ENCODE peak calls at places on chromosomes 13 and 19, in ten cellular contexts. One of them, this sample, is unnamed.

GRCh38 chr13:109816112-109816978 is 30.0 kb upstream of the IRS2 start:
- DNase-seq in foreskin fibroblast: no peak
- DNase-seq in Peyer's patch: no peak
- DNase-seq in epithelial cell of proximal tubule: peak; percentile 74
- DNase-seq in A549: no peak
- DNase-seq in cardiac fibroblast: no peak
- DNase-seq in fibroblast of lung: peak; percentile 59
- DNase-seq in thoracic aorta: no peak
- DNase-seq in transverse colon: no peak
- DNase-seq in fibroblast of mammary gland: peak; percentile 22
- DNase-seq in this sample: peak; percentile 41

GRCh38 chr19:44356383-44357111 is at the start of gene ZNF112:
- DNase-seq in epithelial cell of proximal tubule: peak; percentile 63
- DNase-seq in foreskin fibroblast: peak; percentile 86
- DNase-seq in cardiac fibroblast: peak; percentile 96
- DNase-seq in fibroblast of lung: peak; percentile 93
- DNase-seq in thoracic aorta: peak; percentile 56
- DNase-seq in A549: peak; percentile 62
- DNase-seq in transverse colon: peak; percentile 90
- DNase-seq in Peyer's patch: peak; percentile 87
- DNase-seq in fibroblast of mammary gland: peak; percentile 91
- DNase-seq in this sample: peak; percentile 72

GRCh38 chr13:50400930-50401553 is 385.8 kb downstream of the KCNRG start:
- DNase-seq in foreskin fibroblast: peak; percentile 89
- DNase-seq in A549: no peak
- DNase-seq in fibroblast of lung: peak; percentile 97
- DNase-seq in thoracic aorta: no peak
- DNase-seq in epithelial cell of proximal tubule: peak; percentile 69
- DNase-seq in cardiac fibroblast: peak; percentile 74
- DNase-seq in Peyer's patch: no peak
- DNase-seq in fibroblast of mammary gland: peak; percentile 94
- DNase-seq in transverse colon: no peak
- DNase-seq in this sample: no peak

GRCh38 chr13:30033681-30034447 is 183.4 kb upstream of the UBL3 start:
- DNase-seq in transverse colon: no peak
- DNase-seq in thoracic aorta: no peak
- DNase-seq in Peyer's patch: no peak
- DNase-seq in fibroblast of lung: peak; percentile 98
- DNase-seq in fibroblast of mammary gland: peak; percentile 96
- DNase-seq in epithelial cell of proximal tubule: no peak
- DNase-seq in foreskin fibroblast: peak; percentile 85
- DNase-seq in cardiac fibroblast: peak; percentile 93
- DNase-seq in A549: no peak
- DNase-seq in this sample: no peak

GRCh38 chr13:37526710-37527446 is 71.7 kb downstream of the POSTN start:
- DNase-seq in epithelial cell of proximal tubule: no peak
- DNase-seq in fibroblast of mammary gland: peak; percentile 94
- DNase-seq in cardiac fibroblast: peak; percentile 92
- DNase-seq in transverse colon: no peak
- DNase-seq in foreskin fibroblast: peak; percentile 37
- DNase-seq in thoracic aorta: no peak
- DNase-seq in fibroblast of lung: peak; percentile 81
- DNase-seq in A549: no peak
- DNase-seq in Peyer's patch: no peak
- DNase-seq in this sample: no peak

GRCh38 chr13:114128624-114129522 is 3.5 kb downstream of the RASA3 start:
- DNase-seq in fibroblast of lung: peak; percentile 97
- DNase-seq in thoracic aorta: peak; percentile 47
- DNase-seq in fibroblast of mammary gland: peak; percentile 94
- DNase-seq in transverse colon: peak; percentile 79
- DNase-seq in A549: no peak
- DNase-seq in foreskin fibroblast: peak; percentile 92
- DNase-seq in cardiac fibroblast: peak; percentile 96
- DNase-seq in epithelial cell of proximal tubule: peak; percentile 57
- DNase-seq in Peyer's patch: no peak
- DNase-seq in this sample: no peak

GRCh38 chr19:11279505-11280236 is 16.3 kb upstream of the TSPAN16 start:
- DNase-seq in foreskin fibroblast: no peak
- DNase-seq in transverse colon: no peak
- DNase-seq in fibroblast of lung: peak; percentile 36
- DNase-seq in thoracic aorta: no peak
- DNase-seq in A549: no peak
- DNase-seq in epithelial cell of proximal tubule: no peak
- DNase-seq in Peyer's patch: no peak
- DNase-seq in cardiac fibroblast: peak; percentile 77
- DNase-seq in fibroblast of mammary gland: no peak
- DNase-seq in this sample: no peak

GRCh38 chr13:99063952-99064351 is 86.1 kb upstream of the DOCK9 start:
- DNase-seq in Peyer's patch: no peak
- DNase-seq in transverse colon: no peak
- DNase-seq in thoracic aorta: no peak
- DNase-seq in cardiac fibroblast: peak; percentile 58
- DNase-seq in fibroblast of mammary gland: peak; percentile 53
- DNase-seq in A549: no peak
- DNase-seq in fibroblast of lung: no peak
- DNase-seq in epithelial cell of proximal tubule: no peak
- DNase-seq in foreskin fibroblast: no peak
- DNase-seq in this sample: no peak

GRCh38 chr13:44921931-44922758 is 67.1 kb downstream of the NUFIP1 start:
- DNase-seq in cardiac fibroblast: peak; percentile 98
- DNase-seq in thoracic aorta: peak; percentile 62
- DNase-seq in transverse colon: peak; percentile 31
- DNase-seq in fibroblast of lung: peak; percentile 99
- DNase-seq in A549: peak; percentile 59
- DNase-seq in fibroblast of mammary gland: peak; percentile 99
- DNase-seq in foreskin fibroblast: peak; percentile 97
- DNase-seq in epithelial cell of proximal tubule: peak; percentile 94
- DNase-seq in Peyer's patch: no peak
- DNase-seq in this sample: peak; percentile 88

GRCh38 chr19:35331551-35332214 is 2.7 kb downstream of the CD22 start:
- DNase-seq in A549: no peak
- DNase-seq in transverse colon: no peak
- DNase-seq in cardiac fibroblast: no peak
- DNase-seq in epithelial cell of proximal tubule: no peak
- DNase-seq in fibroblast of lung: no peak
- DNase-seq in thoracic aorta: no peak
- DNase-seq in Peyer's patch: no peak
- DNase-seq in fibroblast of mammary gland: no peak
- DNase-seq in foreskin fibroblast: no peak
- DNase-seq in this sample: no peak

GRCh38 chr13:93244918-93245280 is 18.3 kb downstream of the GPC6 start:
- DNase-seq in cardiac fibroblast: peak; percentile 58
- DNase-seq in foreskin fibroblast: peak; percentile 25
- DNase-seq in transverse colon: no peak
- DNase-seq in Peyer's patch: no peak
- DNase-seq in thoracic aorta: no peak
- DNase-seq in epithelial cell of proximal tubule: peak; percentile 86
- DNase-seq in fibroblast of lung: peak; percentile 86
- DNase-seq in fibroblast of mammary gland: peak; percentile 74
- DNase-seq in A549: no peak
- DNase-seq in this sample: no peak

GRCh38 chr13:39961036-39961435 is 305.6 kb downstream of the COG6 start:
- DNase-seq in epithelial cell of proximal tubule: no peak
- DNase-seq in transverse colon: no peak
- DNase-seq in fibroblast of lung: no peak
- DNase-seq in cardiac fibroblast: no peak
- DNase-seq in thoracic aorta: no peak
- DNase-seq in A549: no peak
- DNase-seq in Peyer's patch: no peak
- DNase-seq in foreskin fibroblast: no peak
- DNase-seq in fibroblast of mammary gland: no peak
- DNase-seq in this sample: no peak

GRCh38 chr13:110916671-110917142 is 1.8 kb upstream of the ANKRD10 start:
- DNase-seq in epithelial cell of proximal tubule: no peak
- DNase-seq in A549: no peak
- DNase-seq in transverse colon: no peak
- DNase-seq in fibroblast of mammary gland: peak; percentile 25
- DNase-seq in thoracic aorta: no peak
- DNase-seq in fibroblast of lung: peak; percentile 92
- DNase-seq in cardiac fibroblast: peak; percentile 62
- DNase-seq in foreskin fibroblast: peak; percentile 36
- DNase-seq in Peyer's patch: no peak
- DNase-seq in this sample: no peak

GRCh38 chr13:31049083-31049482 is 112.6 kb downstream of the HSPH1 start:
- DNase-seq in Peyer's patch: no peak
- DNase-seq in transverse colon: no peak
- DNase-seq in cardiac fibroblast: no peak
- DNase-seq in A549: no peak
- DNase-seq in fibroblast of mammary gland: no peak
- DNase-seq in foreskin fibroblast: no peak
- DNase-seq in fibroblast of lung: no peak
- DNase-seq in epithelial cell of proximal tubule: no peak
- DNase-seq in thoracic aorta: no peak
- DNase-seq in this sample: no peak

GRCh38 chr13:31048521-31048920 is 113.2 kb downstream of the HSPH1 start:
- DNase-seq in fibroblast of mammary gland: no peak
- DNase-seq in foreskin fibroblast: no peak
- DNase-seq in A549: no peak
- DNase-seq in Peyer's patch: no peak
- DNase-seq in cardiac fibroblast: peak; percentile 18
- DNase-seq in fibroblast of lung: peak; percentile 48
- DNase-seq in transverse colon: no peak
- DNase-seq in thoracic aorta: no peak
- DNase-seq in epithelial cell of proximal tubule: no peak
- DNase-seq in this sample: peak; percentile 56

GRCh38 chr13:31045621-31046081 is 113.2 kb downstream of the TEX26 start:
- DNase-seq in fibroblast of lung: peak; percentile 96
- DNase-seq in thoracic aorta: peak; percentile 9
- DNase-seq in fibroblast of mammary gland: peak; percentile 93
- DNase-seq in A549: peak; percentile 74
- DNase-seq in transverse colon: peak; percentile 83
- DNase-seq in foreskin fibroblast: peak; percentile 93
- DNase-seq in cardiac fibroblast: peak; percentile 97
- DNase-seq in epithelial cell of proximal tubule: peak; percentile 89
- DNase-seq in Peyer's patch: peak; percentile 83
- DNase-seq in this sample: peak; percentile 88

GRCh38 chr13:31044658-31045620 is 112.5 kb downstream of the TEX26 start:
- DNase-seq in epithelial cell of proximal tubule: no peak
- DNase-seq in Peyer's patch: no peak
- DNase-seq in transverse colon: no peak
- DNase-seq in thoracic aorta: no peak
- DNase-seq in fibroblast of mammary gland: no peak
- DNase-seq in fibroblast of lung: no peak
- DNase-seq in foreskin fibroblast: no peak
- DNase-seq in A549: no peak
- DNase-seq in cardiac fibroblast: no peak
- DNase-seq in this sample: no peak

GRCh38 chr13:31046711-31047279 is 114.3 kb downstream of the TEX26 start:
- DNase-seq in A549: no peak
- DNase-seq in foreskin fibroblast: peak; percentile 58
- DNase-seq in fibroblast of mammary gland: peak; percentile 19
- DNase-seq in Peyer's patch: peak; percentile 64
- DNase-seq in epithelial cell of proximal tubule: no peak
- DNase-seq in transverse colon: peak; percentile 50
- DNase-seq in cardiac fibroblast: peak; percentile 55
- DNase-seq in fibroblast of lung: peak; percentile 53
- DNase-seq in thoracic aorta: no peak
- DNase-seq in this sample: peak; percentile 72
- TF ChIP-seq CTCF in A549: no peak
- TF ChIP-seq CTCF in foreskin fibroblast: no peak
- TF ChIP-seq CTCF in fibroblast of mammary gland: no peak
- TF ChIP-seq CTCF in Peyer's patch: no peak
- TF ChIP-seq CTCF in epithelial cell of proximal tubule: no peak
- TF ChIP-seq CTCF in transverse colon: no peak
- TF ChIP-seq CTCF in cardiac fibroblast: no peak
- TF ChIP-seq CTCF in fibroblast of lung: no peak
- TF ChIP-seq CTCF in thoracic aorta: no peak
- TF ChIP-seq CTCF in this sample: no peak

GRCh38 chr19:38735257-38735686 is 9.0 kb downstream of the CAPN12 start:
- DNase-seq in Peyer's patch: no peak
- DNase-seq in thoracic aorta: no peak
- DNase-seq in fibroblast of mammary gland: no peak
- DNase-seq in A549: peak; percentile 69
- DNase-seq in foreskin fibroblast: no peak
- DNase-seq in cardiac fibroblast: no peak
- DNase-seq in transverse colon: peak; percentile 73
- DNase-seq in fibroblast of lung: no peak
- DNase-seq in epithelial cell of proximal tubule: no peak
- DNase-seq in this sample: no peak
- H3K4me3 ChIP-seq in Peyer's patch: peak overlapping the region; percentile 18
- H3K4me3 ChIP-seq in thoracic aorta: peak overlapping the region; percentile 10
- H3K4me3 ChIP-seq in fibroblast of mammary gland: no peak overlapping the region
- H3K4me3 ChIP-seq in A549: peak overlapping the region; percentile 41
- H3K4me3 ChIP-seq in foreskin fibroblast: no peak overlapping the region
- H3K4me3 ChIP-seq in cardiac fibroblast: no peak overlapping the region
- H3K4me3 ChIP-seq in transverse colon: peak overlapping the region; percentile 20
- H3K4me3 ChIP-seq in fibroblast of lung: no peak overlapping the region
- H3K4me3 ChIP-seq in epithelial cell of proximal tubule: peak overlapping the region; percentile 68
- H3K4me3 ChIP-seq in this sample: peak overlapping the region; percentile 19

DNA sequence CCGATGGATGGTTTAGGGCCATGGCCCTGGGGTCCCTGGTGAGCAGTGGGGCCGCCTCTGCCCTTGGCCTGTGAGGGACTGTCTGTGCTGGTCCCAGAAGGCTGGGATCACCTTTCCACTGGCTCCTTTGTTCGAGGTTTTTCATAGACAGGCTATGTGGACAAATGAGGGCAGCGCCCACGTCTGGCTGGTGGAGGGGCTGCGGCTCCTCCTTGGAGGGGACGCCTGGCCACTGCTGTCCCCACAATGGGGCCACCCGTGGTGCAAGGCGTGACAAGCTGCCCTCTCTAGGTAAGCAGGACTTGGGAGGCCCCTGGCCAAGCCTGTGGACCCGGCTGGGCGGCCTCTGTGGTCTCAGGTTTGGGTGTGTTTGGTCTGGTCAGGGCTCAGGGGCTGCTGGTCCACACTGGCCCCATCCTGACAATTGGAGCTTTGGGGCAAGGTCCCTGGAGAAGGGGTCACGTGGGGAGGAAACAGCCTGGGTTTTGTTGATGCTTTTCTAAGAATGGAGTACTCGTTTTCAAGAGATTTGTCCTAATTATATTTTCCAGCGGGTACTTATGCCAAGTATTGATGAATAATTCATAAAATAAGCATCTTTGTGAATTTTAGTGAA is 33.3 kb downstream of the MCF2L start:
- DNase-seq in thoracic aorta: no peak
- DNase-seq in fibroblast of mammary gland: no peak
- DNase-seq in A549: no peak
- DNase-seq in Peyer's patch: no peak
- DNase-seq in foreskin fibroblast: no peak
- DNase-seq in transverse colon: peak; percentile 32
- DNase-seq in epithelial cell of proximal tubule: no peak
- DNase-seq in fibroblast of lung: no peak
- DNase-seq in cardiac fibroblast: no peak
- DNase-seq in this sample: peak; percentile 7
- TF ChIP-seq CTCF in thoracic aorta: no peak
- TF ChIP-seq CTCF in fibroblast of mammary gland: no peak
- TF ChIP-seq CTCF in A549: no peak
- TF ChIP-seq CTCF in Peyer's patch: peak; percentile 34
- TF ChIP-seq CTCF in foreskin fibroblast: no peak
- TF ChIP-seq CTCF in transverse colon: peak; percentile 35
- TF ChIP-seq CTCF in epithelial cell of proximal tubule: no peak
- TF ChIP-seq CTCF in fibroblast of lung: no peak
- TF ChIP-seq CTCF in cardiac fibroblast: no peak
- TF ChIP-seq CTCF in this sample: peak; percentile 68

GRCh38 chr19:16625183-16625958 is 2.6 kb downstream of the MED26 start:
- DNase-seq in A549: no peak
- DNase-seq in epithelial cell of proximal tubule: no peak
- DNase-seq in foreskin fibroblast: no peak
- DNase-seq in cardiac fibroblast: no peak
- DNase-seq in fibroblast of mammary gland: no peak
- DNase-seq in transverse colon: no peak
- DNase-seq in fibroblast of lung: no peak
- DNase-seq in thoracic aorta: no peak
- DNase-seq in Peyer's patch: no peak
- DNase-seq in this sample: no peak
- H3K4me3 ChIP-seq in A549: no peak overlapping the region
- H3K4me3 ChIP-seq in epithelial cell of proximal tubule: no peak overlapping the region
- H3K4me3 ChIP-seq in foreskin fibroblast: no peak overlapping the region
- H3K4me3 ChIP-seq in cardiac fibroblast: no peak overlapping the region
- H3K4me3 ChIP-seq in fibroblast of mammary gland: no peak overlapping the region
- H3K4me3 ChIP-seq in transverse colon: no peak overlapping the region
- H3K4me3 ChIP-seq in fibroblast of lung: no peak overlapping the region
- H3K4me3 ChIP-seq in thoracic aorta: no peak overlapping the region
- H3K4me3 ChIP-seq in Peyer's patch: no peak overlapping the region
- H3K4me3 ChIP-seq in this sample: no peak overlapping the region

GRCh38 chr19:48784527-48784926 is 26.3 kb downstream of the BCAT2 start:
- DNase-seq in epithelial cell of proximal tubule: no peak
- DNase-seq in fibroblast of lung: no peak
- DNase-seq in transverse colon: no peak
- DNase-seq in cardiac fibroblast: no peak
- DNase-seq in fibroblast of mammary gland: no peak
- DNase-seq in A549: no peak
- DNase-seq in thoracic aorta: no peak
- DNase-seq in Peyer's patch: no peak
- DNase-seq in foreskin fibroblast: no peak
- DNase-seq in this sample: no peak
- TF ChIP-seq CTCF in epithelial cell of proximal tubule: peak; percentile 27
- TF ChIP-seq CTCF in fibroblast of lung: peak; percentile 23
- TF ChIP-seq CTCF in transverse colon: no peak
- TF ChIP-seq CTCF in cardiac fibroblast: no peak
- TF ChIP-seq CTCF in fibroblast of mammary gland: no peak
- TF ChIP-seq CTCF in A549: no peak
- TF ChIP-seq CTCF in thoracic aorta: no peak
- TF ChIP-seq CTCF in Peyer's patch: peak; percentile 13
- TF ChIP-seq CTCF in foreskin fibroblast: no peak
- TF ChIP-seq CTCF in this sample: no peak